ENCODE peak calls at places on chromosome 20, in four cellular contexts. One of them, this sample, is unnamed.

GRCh38 chr20:3247638-3248037 is 8.6 kb upstream of the SLC4A11 start:
- DNase-seq in mammary epithelial cell: no peak
- DNase-seq in MM.1S: no peak
- DNase-seq in DND-41: no peak
- DNase-seq in this sample: no peak

GRCh38 chr20:17992224-17992637 is 23.4 kb downstream of the MGME1 start:
- DNase-seq in mammary epithelial cell: no peak
- DNase-seq in MM.1S: no peak
- DNase-seq in DND-41: no peak
- DNase-seq in this sample: no peak

GRCh38 chr20:13735829-13736228 is 48.9 kb downstream of the ESF1 start:
- DNase-seq in mammary epithelial cell: no peak
- DNase-seq in MM.1S: no peak
- DNase-seq in DND-41: no peak
- DNase-seq in this sample: no peak

GRCh38 chr20:21002486-21002885 is 103.7 kb downstream of the LINC00237 start:
- DNase-seq in mammary epithelial cell: no peak
- DNase-seq in MM.1S: no peak
- DNase-seq in DND-41: no peak
- DNase-seq in this sample: no peak

GRCh38 chr20:20904171-20904831 is 191.9 kb upstream of the RALGAPA2 start:
- DNase-seq in mammary epithelial cell: no peak
- DNase-seq in MM.1S: no peak
- DNase-seq in DND-41: no peak
- DNase-seq in this sample: no peak

GRCh38 chr20:11496382-11496781 is 421.3 kb upstream of the BTBD3 start:
- DNase-seq in mammary epithelial cell: no peak
- DNase-seq in MM.1S: no peak
- DNase-seq in DND-41: no peak
- DNase-seq in this sample: no peak

GRCh38 chr20:39874049-39874893 is 814.8 kb downstream of the MAFB start:
- DNase-seq in mammary epithelial cell: peak; percentile 67
- DNase-seq in MM.1S: peak; percentile 74
- DNase-seq in DND-41: peak; percentile 56
- DNase-seq in this sample: peak; percentile 84

GRCh38 chr20:55514498-55514897 is 490.8 kb downstream of the CBLN4 start:
- DNase-seq in mammary epithelial cell: peak; percentile 95
- DNase-seq in MM.1S: no peak
- DNase-seq in DND-41: no peak
- DNase-seq in this sample: no peak

GRCh38 chr20:60882776-60883303 is 369.2 kb upstream of the CDH4 start:
- DNase-seq in mammary epithelial cell: no peak
- DNase-seq in MM.1S: no peak
- DNase-seq in DND-41: no peak
- DNase-seq in this sample: no peak
- H4K20me1 ChIP-seq in mammary epithelial cell: no peaks in the 10 kb centered on the region
- H4K20me1 ChIP-seq in MM.1S: no peaks in the 10 kb centered on the region
- H4K20me1 ChIP-seq in DND-41: no peaks in the 10 kb centered on the region
- H4K20me1 ChIP-seq in this sample: no peaks in the 10 kb centered on the region

DNA sequence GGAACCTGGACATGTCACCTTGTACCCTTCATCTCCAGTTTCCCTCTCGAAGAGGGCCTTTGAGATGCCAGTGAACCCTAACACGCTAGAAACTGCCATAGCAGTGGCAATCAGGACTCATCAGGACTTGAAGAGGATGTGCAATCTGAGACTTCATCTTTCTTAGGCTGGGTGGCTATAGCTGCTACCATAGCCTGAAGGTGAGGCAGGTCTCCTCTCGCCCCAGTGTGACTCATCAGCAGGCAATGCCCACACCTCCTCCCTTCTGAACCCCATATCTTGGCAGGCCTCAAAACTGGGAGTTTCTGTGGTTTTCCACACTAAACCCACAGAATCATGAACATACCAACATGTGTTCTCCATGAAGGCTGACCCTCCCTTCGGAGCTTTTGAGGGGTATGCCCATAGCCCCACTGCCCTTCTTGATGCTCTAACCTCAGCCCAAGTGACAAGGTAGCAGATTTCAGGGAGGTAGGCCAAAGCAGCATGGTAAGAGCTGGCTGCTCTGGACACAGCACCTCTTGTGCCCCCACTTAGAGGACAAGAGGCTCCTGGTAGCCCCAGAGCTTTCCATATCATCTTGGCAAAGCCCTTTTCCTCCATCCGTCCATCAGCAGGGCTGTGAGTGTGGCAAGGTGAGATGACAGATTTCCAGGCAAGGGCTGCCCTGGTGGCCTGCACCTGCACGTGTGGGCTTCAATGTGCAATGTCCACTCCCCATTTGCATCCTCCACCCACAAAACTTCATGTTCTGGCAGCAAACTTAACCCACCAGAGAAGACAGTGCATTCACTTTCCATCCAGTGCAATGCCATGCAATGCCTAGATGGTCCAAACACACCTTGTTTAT is 2.6 kb downstream of the BLCAP start:
- DNase-seq in mammary epithelial cell: peak; percentile 97
- DNase-seq in MM.1S: peak; percentile 46
- DNase-seq in DND-41: no peak
- DNase-seq in this sample: no peak
- H4K20me1 ChIP-seq in mammary epithelial cell: peaks cover 6% of the 10 kb centered on the region
- H4K20me1 ChIP-seq in MM.1S: no peaks in the 10 kb centered on the region
- H4K20me1 ChIP-seq in DND-41: peaks cover 45% of the 10 kb centered on the region
- H4K20me1 ChIP-seq in this sample: no peaks in the 10 kb centered on the region

DNA sequence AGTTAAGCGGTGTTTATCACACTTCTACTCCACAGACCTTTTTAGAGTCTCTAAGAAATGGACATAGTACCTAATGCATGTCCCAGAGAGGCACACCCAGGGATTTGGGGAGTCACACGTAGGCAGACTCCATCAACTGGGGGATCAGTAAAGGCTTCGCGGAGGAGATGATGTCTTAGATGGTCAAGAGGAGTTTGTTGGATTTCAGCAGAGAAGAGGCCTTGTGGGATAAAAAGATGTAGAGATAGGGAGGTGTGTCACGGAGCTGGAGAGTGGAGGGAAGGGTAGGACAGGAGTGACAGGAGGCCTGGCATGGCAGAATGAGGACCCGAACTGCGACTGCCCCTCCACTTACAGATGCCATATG is 9.1 kb downstream of the DYNLRB1 start:
- DNase-seq in mammary epithelial cell: no peak
- DNase-seq in MM.1S: no peak
- DNase-seq in DND-41: no peak
- DNase-seq in this sample: no peak
- H4K20me1 ChIP-seq in mammary epithelial cell: no peaks in the 10 kb centered on the region
- H4K20me1 ChIP-seq in MM.1S: peaks cover 5% of the 10 kb centered on the region
- H4K20me1 ChIP-seq in DND-41: peaks cover 49% of the 10 kb centered on the region
- H4K20me1 ChIP-seq in this sample: no peaks in the 10 kb centered on the region

DNA sequence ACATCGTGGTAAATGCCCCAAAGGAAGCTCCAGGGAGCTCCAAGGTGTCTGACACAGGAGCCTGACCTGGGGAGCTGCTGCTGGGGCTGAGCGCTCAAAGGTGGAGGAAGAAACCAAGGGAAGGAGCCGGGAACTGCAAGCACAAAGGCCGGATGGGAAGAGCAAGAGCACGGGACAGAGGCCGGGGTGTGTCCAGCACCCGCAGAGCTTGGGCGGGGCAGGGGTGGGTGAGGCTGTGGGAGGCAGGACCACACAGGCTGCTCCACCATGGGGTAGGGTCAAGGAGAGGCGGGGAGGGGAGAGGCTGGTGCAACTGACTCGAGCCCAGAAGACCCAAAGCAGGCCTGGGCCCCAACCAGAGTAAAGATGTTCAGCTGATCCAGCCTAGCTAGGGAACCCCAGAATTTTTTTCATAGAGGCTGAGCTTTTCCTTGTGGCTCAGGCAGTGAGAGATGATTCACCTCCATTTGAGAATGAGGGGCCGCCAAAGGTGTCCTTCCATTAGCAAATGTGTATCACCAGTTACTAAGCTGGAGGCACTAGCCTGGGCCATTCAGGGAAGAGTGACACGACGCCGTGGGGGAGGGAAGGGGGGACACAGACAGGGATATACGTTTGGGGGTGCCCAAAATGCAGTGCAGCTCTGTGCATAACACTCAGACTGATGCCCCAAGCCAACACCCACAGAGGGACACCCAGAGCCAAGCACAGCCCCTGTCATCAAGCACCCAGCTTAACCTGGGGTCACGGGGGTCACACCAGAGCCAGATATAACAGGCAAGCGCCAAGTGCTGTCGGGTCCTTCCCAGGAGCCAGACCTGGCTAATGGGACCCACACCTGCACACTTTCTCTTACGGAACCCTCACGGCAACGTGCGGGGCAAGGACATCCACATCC is 21.3 kb upstream of the TLDC2 start:
- DNase-seq in mammary epithelial cell: no peak
- DNase-seq in MM.1S: no peak
- DNase-seq in DND-41: no peak
- DNase-seq in this sample: no peak
- H4K20me1 ChIP-seq in mammary epithelial cell: no peaks in the 10 kb centered on the region
- H4K20me1 ChIP-seq in MM.1S: no peaks in the 10 kb centered on the region
- H4K20me1 ChIP-seq in DND-41: peaks cover 35% of the 10 kb centered on the region
- H4K20me1 ChIP-seq in this sample: no peaks in the 10 kb centered on the region

DNA sequence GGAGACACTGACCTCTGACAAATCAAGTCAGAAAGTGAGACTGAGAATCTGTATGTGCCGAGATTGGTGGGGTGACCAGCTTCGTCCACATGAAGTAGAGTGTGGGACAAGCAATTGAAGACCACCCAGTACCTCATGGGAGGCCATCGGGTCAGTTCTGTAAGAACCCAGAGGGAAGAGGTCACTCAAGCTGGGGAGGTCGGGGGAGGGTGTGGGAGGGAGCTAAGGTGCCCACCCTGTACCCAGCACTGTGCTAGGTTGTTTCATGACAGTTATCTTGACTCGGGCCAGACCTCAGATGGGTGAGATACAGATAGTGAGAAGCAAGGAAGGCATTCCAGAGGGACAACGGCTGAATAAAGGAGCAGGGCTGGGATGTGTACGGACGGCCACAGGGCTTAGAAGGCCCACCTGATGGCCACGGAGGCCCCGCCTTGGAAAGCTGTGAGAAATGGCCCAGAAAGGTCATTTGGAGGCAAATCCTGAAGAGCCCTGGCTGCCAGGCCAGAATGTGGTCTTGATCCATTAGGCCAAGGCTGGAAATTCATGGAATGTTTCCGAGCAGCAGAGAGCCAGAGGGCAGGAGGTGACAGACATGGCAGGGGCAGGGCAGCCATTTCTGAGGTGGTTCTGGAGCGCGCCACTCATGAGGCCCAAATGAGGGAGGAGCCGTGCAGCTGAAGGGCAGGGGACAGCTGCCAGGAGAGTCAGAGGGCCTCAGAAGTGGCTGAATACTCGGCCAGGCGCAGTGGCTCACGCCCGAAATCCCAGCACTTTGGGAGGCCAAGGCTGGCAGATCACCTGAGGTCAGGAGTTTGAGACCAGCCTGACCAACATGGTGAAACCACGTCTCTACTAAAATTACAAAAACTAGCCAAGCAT is 7.7 kb downstream of the MMP24OS start:
- DNase-seq in mammary epithelial cell: no peak
- DNase-seq in MM.1S: no peak
- DNase-seq in DND-41: no peak
- DNase-seq in this sample: no peak
- H4K20me1 ChIP-seq in mammary epithelial cell: no peaks in the 10 kb centered on the region
- H4K20me1 ChIP-seq in MM.1S: no peaks in the 10 kb centered on the region
- H4K20me1 ChIP-seq in DND-41: peaks cover 13% of the 10 kb centered on the region
- H4K20me1 ChIP-seq in this sample: no peaks in the 10 kb centered on the region

DNA sequence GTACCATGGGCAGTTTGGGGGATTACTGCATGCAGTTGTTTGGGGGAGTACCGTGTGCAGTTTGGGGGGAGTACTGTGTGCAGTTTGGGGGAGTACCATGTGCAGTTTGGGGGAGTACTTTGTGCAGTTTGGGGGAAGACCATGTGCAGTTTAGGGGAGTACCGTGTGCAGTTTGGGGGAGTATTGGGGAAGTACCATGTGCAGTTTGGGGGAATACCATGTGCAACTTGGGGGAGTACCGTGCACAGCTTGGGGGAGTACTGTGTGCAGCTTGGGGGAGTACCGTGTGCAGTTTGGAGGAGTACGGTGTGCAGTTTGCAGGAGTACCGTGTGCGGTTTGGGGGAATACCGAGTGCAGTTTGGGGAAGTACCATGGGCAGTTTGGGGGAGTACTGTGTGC is 22.3 kb downstream of the CDH4 start:
- DNase-seq in mammary epithelial cell: no peak
- DNase-seq in MM.1S: no peak
- DNase-seq in DND-41: no peak
- DNase-seq in this sample: no peak
- H4K20me1 ChIP-seq in mammary epithelial cell: no peaks in the 10 kb centered on the region
- H4K20me1 ChIP-seq in MM.1S: no peaks in the 10 kb centered on the region
- H4K20me1 ChIP-seq in DND-41: no peaks in the 10 kb centered on the region
- H4K20me1 ChIP-seq in this sample: no peaks in the 10 kb centered on the region

GRCh38 chr20:2140561-2140960 is 38.9 kb downstream of the STK35 start:
- DNase-seq in mammary epithelial cell: no peak
- DNase-seq in MM.1S: no peak
- DNase-seq in DND-41: no peak
- DNase-seq in this sample: no peak
- H4K20me1 ChIP-seq in mammary epithelial cell: no peaks in the 10 kb centered on the region
- H4K20me1 ChIP-seq in MM.1S: no peaks in the 10 kb centered on the region
- H4K20me1 ChIP-seq in DND-41: peaks cover 83% of the 10 kb centered on the region
- H4K20me1 ChIP-seq in this sample: no peaks in the 10 kb centered on the region

DNA sequence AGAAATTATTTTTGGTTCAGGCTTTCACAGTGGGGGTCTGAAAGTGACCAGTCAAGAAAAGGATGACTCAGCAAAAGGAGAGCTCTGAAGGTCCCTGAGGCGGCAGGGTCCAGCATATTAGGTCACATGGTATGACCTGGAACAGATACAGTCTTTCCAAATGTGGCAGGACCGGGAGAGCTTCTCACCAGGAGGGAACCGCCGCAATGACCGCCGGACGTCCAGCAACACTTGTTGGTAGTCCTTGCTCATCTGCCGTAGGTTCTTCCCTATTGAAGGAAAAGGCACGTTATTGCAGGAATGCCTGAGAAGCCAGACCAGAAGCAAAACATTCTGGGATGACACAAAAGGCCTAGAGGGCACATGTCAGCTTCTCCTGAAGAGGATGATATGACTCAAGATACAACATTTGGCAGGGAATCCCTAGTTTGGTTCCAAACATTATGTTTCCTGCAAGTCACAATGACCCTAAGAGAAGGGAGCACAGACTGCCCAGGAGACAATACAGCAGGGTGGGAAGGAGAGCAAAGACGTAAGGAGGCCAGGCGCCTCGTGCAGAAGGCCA is 17.4 kb downstream of the TBC1D20 start:
- DNase-seq in mammary epithelial cell: no peak
- DNase-seq in MM.1S: no peak
- DNase-seq in DND-41: no peak
- DNase-seq in this sample: no peak
- H4K20me1 ChIP-seq in mammary epithelial cell: no peaks in the 10 kb centered on the region
- H4K20me1 ChIP-seq in MM.1S: no peaks in the 10 kb centered on the region
- H4K20me1 ChIP-seq in DND-41: peaks cover 29% of the 10 kb centered on the region
- H4K20me1 ChIP-seq in this sample: no peaks in the 10 kb centered on the region

DNA sequence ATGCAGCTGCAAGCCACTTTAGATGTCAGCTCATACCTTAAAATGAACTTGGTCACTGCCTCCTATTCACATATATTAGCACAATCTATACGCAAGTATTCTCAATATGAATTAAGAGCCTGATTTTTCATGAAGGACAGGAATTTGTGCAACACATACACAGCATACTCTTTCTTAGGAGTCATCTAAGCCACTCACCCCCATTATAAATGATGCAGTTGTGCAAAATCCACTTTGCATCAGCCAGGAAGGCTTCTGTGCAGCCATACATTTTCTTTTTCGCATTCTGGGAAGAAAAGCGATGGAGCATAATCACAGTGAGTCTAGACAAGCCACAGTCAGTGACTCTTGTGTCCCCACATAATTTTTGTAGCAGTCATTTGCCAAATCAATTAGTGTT is 66.5 kb downstream of the ZMYND8 start:
- DNase-seq in mammary epithelial cell: no peak
- DNase-seq in MM.1S: no peak
- DNase-seq in DND-41: no peak
- DNase-seq in this sample: no peak
- H4K20me1 ChIP-seq in mammary epithelial cell: no peaks in the 10 kb centered on the region
- H4K20me1 ChIP-seq in MM.1S: no peaks in the 10 kb centered on the region
- H4K20me1 ChIP-seq in DND-41: no peaks in the 10 kb centered on the region
- H4K20me1 ChIP-seq in this sample: no peaks in the 10 kb centered on the region